ENCODE peak calls at places on chromosomes 4 and X, in six cellular contexts. W is A549, J is breast epithelium, V is neural progenitor cell, D is psoas muscle, Y is heart right ventricle. X is an unnamed sample.

GRCh38 chr4:174403177-174403543 is 119.1 kb downstream of the HPGD start:
- DNase-seq in W (no peak), J (no peak), V (no peak), D (no peak), Y (no peak), X (no peak)

GRCh38 chr4:61220556-61220955 is 20.4 kb downstream of the ADGRL3 start:
- DNase-seq in W (no peak), J (no peak), V (no peak), D (no peak), Y (no peak), X (peak; percentile 9)

GRCh38 chr4:151600432-151600831 is 160.4 kb downstream of the GATB start:
- DNase-seq in W (no peak), J (no peak), V (no peak), D (no peak), Y (no peak), X (no peak)

GRCh38 chrX:47145408-47146120 is 543 bp downstream of the RBM10 start:
- DNase-seq in W (peak; percentile 25), J (no peak), V (no peak), D (no peak), Y (no peak), X (no peak)

GRCh38 chr4:2793578-2793919 is 664 bp downstream of the SH3BP2 start:
- DNase-seq in W (no peak), J (peak; percentile 52), V (peak; percentile 30), D (peak; percentile 58), Y (peak; percentile 55), X (no peak)

GRCh38 chr4:21522296-21522695 is 426.3 kb downstream of the KCNIP4 start:
- DNase-seq in W (no peak), J (no peak), V (no peak), D (no peak), Y (no peak), X (peak; percentile 50)

GRCh38 chrX:51641421-51642021 is 22.8 kb upstream of the CENPVL3 start:
- DNase-seq in W (peak; percentile 2), J (no peak), V (peak; percentile 67), D (no peak), Y (no peak), X (peak; percentile 32)

GRCh38 chr4:24924309-24924781 is 11.5 kb upstream of the CCDC149 start:
- DNase-seq in W (no peak), J (no peak), V (no peak), D (no peak), Y (no peak), X (peak; percentile 99)

GRCh38 chr4:78395642-78396041 is 155.9 kb upstream of the ANXA3 start:
- DNase-seq in W (no peak), J (no peak), V (no peak), D (no peak), Y (no peak), X (no peak)

GRCh38 chr4:3860061-3860912 is 94.1 kb downstream of the ADRA2C start:
- DNase-seq in W (no peak), J (no peak), V (no peak), D (no peak), Y (no peak), X (no peak)

GRCh38 chr4:137664055-137664405 is 131.7 kb upstream of the PCDH18 start:
- DNase-seq in W (no peak), J (no peak), V (no peak), D (no peak), Y (no peak), X (peak; percentile 29)

GRCh38 chr4:43763029-43763610 is 685.5 kb downstream of the KCTD8 start:
- DNase-seq in W (no peak), J (no peak), V (peak; percentile 19), D (no peak), Y (no peak), X (no peak)

GRCh38 chr4:51851090-51851936 is 8.4 kb downstream of the DCUN1D4 start:
- DNase-seq in W (no peak), J (no peak), V (peak; percentile 10), D (no peak), Y (no peak), X (no peak)

GRCh38 chr4:112702892-112703291 is 65.9 kb downstream of the LARP7 start:
- DNase-seq in W (no peak), J (no peak), V (no peak), D (no peak), Y (no peak), X (no peak)

GRCh38 chrX:68932611-68933010 is 103.8 kb downstream of the EFNB1 start:
- DNase-seq in W (no peak), J (no peak), V (no peak), D (no peak), Y (no peak), X (no peak)

GRCh38 chrX:44996282-44996681 is 123.3 kb downstream of the KDM6A start:
- DNase-seq in W (no peak), J (no peak), V (no peak), D (no peak), Y (no peak), X (no peak)

GRCh38 chr4:168505996-168506395 is 9.1 kb downstream of the PALLD start:
- DNase-seq in W (no peak), J (no peak), V (no peak), D (no peak), Y (no peak), X (no peak)

GRCh38 chrX:5458300-5458699 is 770.4 kb downstream of the NLGN4X start:
- DNase-seq in W (no peak), J (no peak), V (peak; percentile 7), D (no peak), Y (no peak), X (no peak)

GRCh38 chrX:16592194-16592770 is 57.7 kb upstream of the S100G start:
- DNase-seq in W (no peak), J (no peak), V (no peak), D (no peak), Y (no peak), X (no peak)

GRCh38 chrX:46754450-46755075 is 4.4 kb downstream of the SLC9A7 start:
- DNase-seq in W (no peak), J (no peak), V (no peak), D (no peak), Y (no peak), X (no peak)

GRCh38 chrX:28625223-28625622 is 38.0 kb downstream of the IL1RAPL1 start:
- DNase-seq in W (no peak), J (no peak), V (peak; percentile 75), D (no peak), Y (no peak), X (no peak)

GRCh38 chrX:97622111-97622510 is 738.4 kb downstream of the RPA4 start:
- DNase-seq in W (no peak), J (no peak), V (no peak), D (no peak), Y (no peak), X (no peak)

GRCh38 chr4:63302792-63303191 is 1106.5 kb downstream of the TECRL start:
- DNase-seq in W (no peak), J (no peak), V (no peak), D (no peak), Y (no peak), X (no peak)

GRCh38 chrX:105190252-105190853 is 30.1 kb downstream of the TEX13A start:
- DNase-seq in W (no peak), J (no peak), V (peak; percentile 10), D (no peak), Y (no peak), X (peak; percentile 40)

GRCh38 chrX:30971761-30972603 is 82.9 kb upstream of the TAB3 start:
- DNase-seq in W (peak; percentile 22), J (no peak), V (peak; percentile 56), D (no peak), Y (no peak), X (peak; percentile 38)

GRCh38 chr4:82372502-82372873 is 1.3 kb downstream of the HNRNPD start:
- DNase-seq in W (no peak), J (no peak), V (peak; percentile 38), D (no peak), Y (no peak), X (peak; percentile 9)

GRCh38 chr4:20075479-20075878 is 176.2 kb upstream of the SLIT2 start:
- DNase-seq in W (no peak), J (no peak), V (no peak), D (no peak), Y (no peak), X (no peak)

GRCh38 chr4:1516261-1516660 is 110.0 kb upstream of the NKX1-1 start:
- DNase-seq in W (no peak), J (no peak), V (no peak), D (peak; percentile 7), Y (no peak), X (no peak)

GRCh38 chr4:1516881-1517480 is 110.7 kb upstream of the NKX1-1 start:
- DNase-seq in W (no peak), J (no peak), V (no peak), D (peak; percentile 4), Y (peak; percentile 8), X (no peak)

GRCh38 chr4:1515156-1515555 is 108.9 kb upstream of the NKX1-1 start:
- DNase-seq in W (no peak), J (no peak), V (no peak), D (no peak), Y (no peak), X (no peak)

GRCh38 chr4:1514612-1515011 is 108.4 kb upstream of the NKX1-1 start:
- DNase-seq in W (no peak), J (no peak), V (no peak), D (no peak), Y (no peak), X (no peak)

DNA sequence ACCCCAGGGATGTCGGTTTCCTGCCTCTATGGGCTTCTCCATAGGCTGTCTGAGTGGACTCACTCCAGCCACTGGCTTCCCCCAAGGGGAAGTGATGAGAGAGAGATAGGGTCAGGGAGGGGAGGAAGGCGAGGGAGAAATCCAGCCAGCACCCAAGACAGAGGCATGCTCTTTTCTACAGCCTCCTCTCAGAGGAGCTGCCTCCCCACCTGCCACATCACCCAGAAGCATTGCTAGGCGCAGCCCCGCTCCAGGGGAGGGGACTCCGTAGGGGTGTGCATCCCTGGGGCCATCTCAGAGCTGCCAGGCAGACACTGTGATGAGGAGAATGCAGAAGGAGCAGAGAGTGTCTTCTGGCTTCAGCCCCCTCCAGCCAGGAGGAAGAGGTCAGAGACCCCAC is 109.5 kb upstream of the NKX1-1 start:
- DNase-seq in W (no peak), J (no peak), V (no peak), D (peak; percentile 3), Y (peak; percentile 3), X (no peak)
- H3K27ac ChIP-seq in W (no peak overlapping the region), J (no peak overlapping the region), V (no peak overlapping the region), D (no peak overlapping the region), Y (no peak overlapping the region), X (no peak overlapping the region)

GRCh38 chrX:116198810-116199209 is 28.3 kb downstream of the AGTR2 start:
- DNase-seq in W (no peak), J (no peak), V (peak; percentile 5), D (no peak), Y (no peak), X (no peak)
- TF ChIP-seq CTCF in W (no peak), J (no peak), V (peak; percentile 48), D (no peak), Y (no peak), X (peak; percentile 3)

GRCh38 chr4:118769152-118769551 is 66.8 kb downstream of the SEC24D start:
- DNase-seq in W (no peak), J (no peak), V (no peak), D (no peak), Y (no peak), X (no peak)
- H3K4me3 ChIP-seq in W (no peak overlapping the region), J (no peak overlapping the region), V (no peak overlapping the region), D (no peak overlapping the region), Y (no peak overlapping the region), X (no peak overlapping the region)

DNA sequence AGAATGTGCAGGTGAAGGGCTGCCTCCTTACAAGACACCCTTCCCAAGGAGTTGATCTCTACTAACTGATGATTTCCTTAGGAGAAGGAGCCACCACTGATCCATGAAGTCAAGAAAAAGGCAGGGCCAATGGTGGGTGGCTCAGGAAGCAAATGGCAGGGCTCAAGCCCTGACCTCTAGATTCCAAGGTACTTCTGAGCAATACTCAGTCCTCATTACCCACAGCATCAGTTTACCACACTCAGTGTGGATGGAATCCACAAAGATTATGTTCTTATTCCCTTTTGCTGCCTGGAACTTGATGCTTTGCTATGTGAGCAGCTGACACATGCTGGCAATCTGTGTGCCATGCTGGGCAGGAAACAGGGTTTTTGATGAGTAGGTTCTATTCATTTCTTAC is 135.4 kb upstream of the GPC4 start:
- DNase-seq in W (no peak), J (no peak), V (no peak), D (no peak), Y (no peak), X (no peak)
- H3K27ac ChIP-seq in W (no peak overlapping the region), J (no peak overlapping the region), V (no peak overlapping the region), D (no peak overlapping the region), Y (no peak overlapping the region), X (no peak overlapping the region)

X was measured in brain microvascular endothelial cell.